ENCODE peak calls at places on chromosomes 16 and 17, in ten cellular contexts. N, O, L, P, U, I, X, B, A and V are unnamed samples.

GRCh38 chr16:49491736-49492089 is 118.1 kb downstream of the C16orf78 start:
- DNase-seq in U (no peak), O (no peak), P (no peak), A (peak; percentile 15), N (no peak), I (no peak), B (peak; percentile 57), L (no peak), X (peak; percentile 69), V (no peak)

GRCh38 chr17:61410100-61410551 is 10.5 kb downstream of the TBX2 start:
- DNase-seq in U (no peak), X (peak; percentile 49), P (no peak), O (no peak), I (no peak), L (no peak), N (peak; percentile 74), A (no peak), B (no peak), V (no peak)

GRCh38 chr16:50762241-50762640 is 20.4 kb downstream of the CYLD start:
- DNase-seq in I (no peak), B (no peak), P (no peak), A (no peak), X (no peak), L (peak; percentile 15), N (no peak), O (no peak), U (no peak), V (peak; percentile 36)

GRCh38 chr17:81412490-81413093 is 17.3 kb downstream of the BAHCC1 start:
- DNase-seq in X (no peak), A (no peak), N (no peak), P (no peak), B (peak; percentile 70), U (no peak), I (no peak), L (no peak), O (no peak), V (peak; percentile 76)

GRCh38 chr17:44983563-44983962 is 15.5 kb upstream of the C1QL1 start:
- DNase-seq in A (no peak), B (peak; percentile 82), U (no peak), X (no peak), N (no peak), O (no peak), P (no peak), L (no peak), I (no peak), V (no peak)

GRCh38 chr17:1331708-1332107 is 52.2 kb downstream of the TRARG1 start:
- DNase-seq in N (no peak), P (no peak), A (no peak), B (peak; percentile 74), O (no peak), L (no peak), I (no peak), U (no peak), X (no peak), V (no peak)

GRCh38 chr17:3964203-3965122 is at the start of gene ATP2A3:
- DNase-seq in O (no peak), B (no peak), I (peak; percentile 64), X (no peak), L (no peak), P (no peak), N (peak; percentile 80), U (no peak), A (no peak), V (no peak)

GRCh38 chr17:1072551-1072961 is 75.6 kb downstream of the TIMM22 start:
- DNase-seq in X (no peak), U (no peak), O (no peak), P (no peak), I (no peak), B (peak; percentile 22), N (peak; percentile 70), A (no peak), L (no peak), V (no peak)

DNA sequence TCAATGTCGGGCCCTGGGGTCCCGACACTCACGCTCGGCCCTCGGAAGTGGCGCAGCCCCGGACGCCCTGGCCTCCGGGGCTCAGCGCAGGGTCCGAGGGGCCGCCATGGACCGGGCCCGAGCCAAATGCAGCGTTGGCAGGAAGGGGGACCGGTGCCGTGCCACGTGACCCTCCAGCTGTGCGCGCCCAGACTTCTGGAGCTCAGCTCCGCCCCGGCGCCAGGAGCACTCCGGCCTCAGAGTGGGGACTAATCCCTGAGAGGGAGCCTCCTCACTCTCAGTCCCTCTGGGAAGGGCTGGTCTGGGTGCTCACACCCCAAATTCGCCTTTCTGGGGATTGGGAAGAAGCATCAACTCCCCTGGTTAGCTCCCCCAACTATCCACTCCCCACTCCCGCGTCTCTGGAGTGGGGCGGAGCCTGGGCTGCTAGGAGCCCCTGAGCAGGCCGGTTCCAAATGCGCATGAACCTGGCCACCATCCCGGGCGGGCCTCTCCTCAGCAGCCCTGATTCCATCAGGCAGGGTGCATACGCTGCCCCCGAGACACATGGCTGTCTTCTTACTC is at the start of gene B3GNT9:
- DNase-seq in U (no peak), X (no peak), A (no peak), N (peak; percentile 94), O (no peak), B (peak; percentile 87), L (peak; percentile 80), I (peak; percentile 48), P (no peak), V (peak; percentile 66)
- H3K4me3 ChIP-seq in U (peak within 1 kb of the TSS; percentile 64), X (peak within 1 kb of the TSS; percentile 66), A (peak within 1 kb of the TSS; percentile 61), N (peak within 1 kb of the TSS; percentile 60), O (peak within 1 kb of the TSS; percentile 64), B (peak within 1 kb of the TSS; percentile 75), L (peak within 1 kb of the TSS; percentile 73), I (peak within 1 kb of the TSS; percentile 50), P (peak within 1 kb of the TSS; percentile 67), V (peak within 1 kb of the TSS; percentile 76)

DNA sequence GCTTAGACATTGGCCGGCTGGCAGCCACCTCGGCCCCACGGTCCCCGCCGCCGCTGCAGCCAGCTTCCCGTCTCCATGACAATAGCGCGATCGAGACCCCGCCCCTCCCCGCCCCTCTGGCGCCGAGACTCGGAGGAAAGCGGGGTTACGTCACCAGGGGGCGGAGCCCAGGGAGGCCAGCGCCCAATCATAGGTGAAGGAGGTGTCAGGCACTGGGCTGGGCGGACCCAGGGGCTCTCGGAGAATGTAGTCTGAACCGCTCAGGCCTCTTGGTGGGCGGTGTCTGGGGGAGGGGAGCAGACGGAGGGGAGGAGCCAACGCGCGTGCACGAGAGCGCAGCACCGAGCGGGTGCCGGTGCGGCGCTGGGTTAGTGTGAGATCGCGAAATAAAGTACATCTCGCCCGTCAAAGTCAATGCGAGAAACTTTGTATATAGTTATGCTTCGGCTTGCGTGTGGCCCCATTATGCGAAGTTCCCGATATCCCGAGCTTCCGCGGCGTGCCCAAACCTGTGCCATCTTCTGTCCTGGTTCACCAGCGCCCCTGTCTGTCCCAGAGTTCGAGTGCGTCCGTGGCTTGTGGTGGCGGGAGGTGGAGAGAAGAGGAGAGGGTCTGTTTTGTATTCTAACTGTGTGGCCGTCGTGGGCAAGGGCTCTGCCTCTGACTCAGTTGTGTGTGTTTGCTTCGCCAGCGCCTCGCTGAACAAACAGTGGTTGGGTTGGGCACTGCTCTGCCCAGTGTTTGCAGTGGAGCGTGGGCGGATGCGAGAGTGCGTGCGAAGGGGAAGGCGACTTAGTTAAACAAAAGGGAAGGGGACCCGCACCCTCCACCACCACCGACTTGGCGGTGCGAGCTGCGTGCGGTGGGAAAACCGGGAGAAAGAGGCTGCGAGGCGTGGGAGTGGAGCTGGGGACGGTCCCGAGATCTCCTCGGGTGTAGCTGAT is 1.3 kb upstream of the IRX5 start:
- DNase-seq in A (peak; percentile 87), O (peak; percentile 95), B (peak; percentile 100), X (peak; percentile 100), I (peak; percentile 96), L (peak; percentile 99), P (peak; percentile 97), U (peak; percentile 92), N (peak; percentile 100), V (peak; percentile 94)
- H3K4me3 ChIP-seq in A (peak overlapping the region; percentile 60), O (peak overlapping the region; percentile 79), B (peak overlapping the region; percentile 83), X (peak overlapping the region; percentile 81), I (peak overlapping the region; percentile 68), L (peak overlapping the region; percentile 84), P (peak overlapping the region; percentile 73), U (peak overlapping the region; percentile 78), N (peak overlapping the region; percentile 79), V (peak overlapping the region; percentile 53)

DNA sequence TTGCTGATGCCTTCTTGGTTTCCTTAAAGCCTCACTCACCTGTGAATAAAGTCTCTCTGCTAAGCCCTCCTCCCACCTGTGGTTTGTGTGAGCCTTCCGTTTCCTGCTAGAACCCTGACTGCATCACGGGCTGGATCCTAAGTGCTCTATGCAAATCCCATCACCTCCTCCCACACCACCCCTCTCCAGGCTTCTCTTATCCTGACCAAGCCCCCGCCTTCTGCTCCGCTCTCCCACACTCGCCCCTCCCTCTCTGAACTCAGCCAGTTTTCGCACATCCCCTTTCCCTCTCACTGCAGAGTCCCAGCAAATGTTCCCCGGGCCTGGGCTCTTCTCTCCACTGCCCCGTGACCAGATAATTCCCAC is 51.8 kb downstream of the PIMREG start:
- DNase-seq in U (no peak), P (no peak), X (peak; percentile 41), O (no peak), N (peak; percentile 46), I (no peak), B (no peak), L (no peak), A (no peak), V (no peak)
- H3K4me3 ChIP-seq in U (no peak overlapping the region), P (no peak overlapping the region), X (no peak overlapping the region), O (no peak overlapping the region), N (no peak overlapping the region), I (no peak overlapping the region), B (no peak overlapping the region), L (no peak overlapping the region), A (no peak overlapping the region), V (no peak overlapping the region)

GRCh38 chr16:29814592-29814991 is 1.4 kb upstream of the PAGR1 start:
- DNase-seq in U (no peak), A (no peak), P (no peak), B (no peak), I (no peak), O (no peak), X (no peak), L (no peak), N (peak; percentile 71), V (no peak)

GRCh38 chr16:29813644-29814562 is 1.9 kb downstream of the PRRT2 start:
- DNase-seq in N (peak; percentile 77), U (no peak), L (no peak), I (no peak), P (no peak), B (no peak), O (no peak), A (no peak), X (no peak), V (no peak)

GRCh38 chr16:29816694-29817441 is 916 bp downstream of the PAGR1 start:
- DNase-seq in P (no peak), N (peak; percentile 93), B (peak; percentile 81), A (no peak), I (peak; percentile 78), U (no peak), O (no peak), L (peak; percentile 58), X (no peak), V (peak; percentile 60)

GRCh38 chr16:29815793-29816693 is at the start of gene PAGR1:
- DNase-seq in I (peak; percentile 98), O (peak; percentile 99), P (peak; percentile 99), L (peak; percentile 100), A (peak; percentile 99), U (peak; percentile 98), X (peak; percentile 98), N (peak; percentile 99), B (peak; percentile 99), V (peak; percentile 100)

DNA sequence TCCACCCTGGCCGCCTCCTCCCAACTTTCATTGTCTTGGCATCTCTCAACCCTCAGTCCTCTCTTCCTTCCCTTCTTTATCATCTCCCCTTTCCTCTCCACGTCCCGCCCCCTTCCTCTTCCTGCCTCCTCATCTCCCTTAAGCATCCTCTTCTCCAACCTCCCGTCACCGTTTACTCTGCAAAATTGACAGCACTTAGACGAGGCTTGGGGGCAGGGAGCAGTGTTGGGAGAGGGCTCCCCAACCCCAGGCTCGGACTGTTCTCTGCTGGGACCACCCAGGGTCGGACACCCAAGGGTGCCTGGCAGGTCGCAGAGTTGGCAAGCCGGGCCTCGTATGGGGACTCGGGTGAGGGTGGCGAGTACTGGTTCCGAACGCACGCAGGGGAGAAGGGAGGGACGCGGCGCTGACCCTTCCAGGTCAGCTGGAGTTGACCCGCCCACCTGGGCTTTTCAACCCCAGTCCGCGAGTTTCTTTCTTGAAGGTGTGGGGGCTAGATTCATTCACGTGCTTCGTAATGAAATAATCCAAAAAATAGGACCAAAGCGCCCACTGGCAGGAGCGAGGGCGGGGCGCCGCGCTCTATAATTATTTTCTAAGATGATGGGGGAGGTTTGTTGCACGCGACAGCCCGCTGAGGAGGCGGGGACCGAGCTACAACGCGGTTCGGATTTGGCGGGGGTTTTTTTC is 775 bp upstream of the PAGR1 start:
- DNase-seq in L (no peak), U (no peak), N (peak; percentile 87), O (no peak), B (peak; percentile 46), I (no peak), X (no peak), P (no peak), A (no peak), V (no peak)
- H3K4me3 ChIP-seq in L (peak overlapping the region; percentile 57), U (peak overlapping the region; percentile 85), N (peak overlapping the region; percentile 82), O (peak overlapping the region; percentile 91), B (peak overlapping the region; percentile 67), I (peak overlapping the region; percentile 5), X (peak overlapping the region; percentile 64), P (peak overlapping the region; percentile 82), A (peak overlapping the region; percentile 98), V (peak overlapping the region; percentile 17)